ENCODE peak calls at places on chromosomes 1 and 21, in four cellular contexts. U is SK-N-SH, W is K562, V is HepG2. Y is an unnamed sample.

GRCh38 chr21:36429672-36430546 is 44.7 kb downstream of the CHAF1B start:
- DNase-seq in U (peak), W (peak), V (peak), Y (peak)

GRCh38 chr1:6688757-6689156 is 12.9 kb downstream of the DNAJC11 start:
- DNase-seq in U (no peak), W (no peak), V (no peak), Y (no peak)

GRCh38 chr1:65002508-65003315 is 36.4 kb upstream of the JAK1 start:
- DNase-seq in U (no peak), W (no peak), V (no peak), Y (peak)

GRCh38 chr1:241557551-241558193 is 25.5 kb downstream of the KMO start:
- DNase-seq in U (no peak), W (no peak), V (no peak), Y (no peak)

GRCh38 chr1:205395616-205396015 is 26.2 kb downstream of the LEMD1 start:
- DNase-seq in U (no peak), W (no peak), V (no peak), Y (no peak)

GRCh38 chr1:211326528-211327340 is at the start of gene TRAF5:
- DNase-seq in U (peak), W (peak), V (no peak), Y (no peak)

GRCh38 chr21:31988492-31989285 is 115.9 kb downstream of the HUNK start:
- DNase-seq in U (no peak), W (no peak), V (no peak), Y (no peak)

GRCh38 chr1:243287652-243288051 is 31.8 kb downstream of the SDCCAG8 start:
- DNase-seq in U (no peak), W (no peak), V (no peak), Y (no peak)

GRCh38 chr21:37375866-37376574 is 9.4 kb downstream of the DYRK1A start:
- DNase-seq in U (no peak), W (no peak), V (no peak), Y (no peak)

GRCh38 chr1:193069748-193070394 is 10.5 kb downstream of the RO60 start:
- DNase-seq in U (peak), W (peak), V (no peak), Y (no peak)

GRCh38 chr1:28848408-28848807 is 36.4 kb downstream of the OPRD1 start:
- DNase-seq in U (no peak), W (no peak), V (no peak), Y (no peak)

GRCh38 chr1:158930504-158930903 is 848 bp upstream of the PYHIN1 start:
- DNase-seq in U (no peak), W (no peak), V (no peak), Y (no peak)

GRCh38 chr1:96707023-96707422 is 14.6 kb upstream of the PTBP2 start:
- DNase-seq in U (no peak), W (no peak), V (no peak), Y (no peak)

GRCh38 chr1:229093546-229094336 is 177.2 kb upstream of the RAB4A start:
- DNase-seq in U (no peak), W (no peak), V (no peak), Y (peak)

GRCh38 chr1:66831529-66832239 is 30.6 kb upstream of the INSL5 start:
- DNase-seq in U (no peak), W (no peak), V (no peak), Y (no peak)

GRCh38 chr21:26918318-26919065 is 48.4 kb downstream of the ADAMTS5 start:
- DNase-seq in U (no peak), W (no peak), V (no peak), Y (no peak)

GRCh38 chr1:200892546-200892945 is 2.2 kb upstream of the INAVA start:
- DNase-seq in U (no peak), W (no peak), V (no peak), Y (no peak)

GRCh38 chr1:200890027-200890426 is 4.7 kb upstream of the INAVA start:
- DNase-seq in U (no peak), W (no peak), V (no peak), Y (no peak)

GRCh38 chr1:200891774-200892157 is 2.9 kb upstream of the INAVA start:
- DNase-seq in U (no peak), W (no peak), V (peak), Y (no peak)

GRCh38 chr1:200889571-200889970 is 5.1 kb upstream of the INAVA start:
- DNase-seq in U (no peak), W (no peak), V (no peak), Y (no peak)

DNA sequence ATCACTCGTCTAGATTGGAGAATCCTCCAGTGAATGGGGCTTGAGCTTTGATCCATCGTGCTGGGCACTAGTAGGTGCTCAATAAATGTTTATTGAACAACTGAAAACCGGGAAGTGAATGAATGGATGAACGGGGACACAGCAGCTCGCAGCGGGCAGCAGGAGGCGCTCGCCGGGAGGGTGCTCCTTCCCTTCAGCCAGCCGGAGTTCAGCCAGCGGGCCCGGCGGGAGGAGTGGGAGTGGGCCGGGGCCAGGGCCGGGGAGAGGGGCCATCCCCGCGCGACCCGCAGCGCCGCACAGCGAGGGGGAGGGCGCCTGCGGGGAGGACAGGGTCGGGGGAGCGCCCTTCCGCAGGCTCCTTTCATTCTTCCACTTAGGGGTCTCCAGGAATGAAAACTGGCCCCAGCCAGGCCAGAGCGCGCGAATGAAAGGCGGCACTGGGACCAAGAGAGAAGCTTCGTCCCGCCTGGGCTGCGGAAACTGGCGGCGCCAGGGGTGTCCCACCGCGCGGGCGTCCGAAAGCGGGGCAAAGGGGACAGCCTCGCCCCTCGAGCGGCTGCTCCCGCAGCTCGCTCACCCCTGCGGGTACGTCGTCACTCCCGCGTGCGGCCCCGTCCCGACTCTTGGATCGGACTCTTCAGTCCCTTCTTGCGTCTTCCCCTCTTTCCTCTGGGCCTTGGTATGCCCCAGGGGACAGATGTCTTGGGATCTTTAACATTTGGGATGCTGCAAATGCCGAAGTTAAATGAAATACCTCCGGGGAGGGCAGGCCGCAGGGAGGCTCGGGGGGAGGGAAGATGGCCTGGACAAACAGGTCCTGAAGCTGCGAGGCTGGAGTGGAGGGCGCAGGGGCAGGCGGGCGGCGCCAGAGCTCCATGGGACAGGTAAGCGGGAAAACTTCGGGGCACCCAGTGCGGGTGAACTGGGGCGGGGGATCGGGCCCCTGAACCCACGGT is 3.6 kb upstream of the INAVA start:
- DNase-seq in U (peak), W (no peak), V (peak), Y (peak)
- TF ChIP-seq ELF1 in U (no peak), W (no peak), V (peak), Y (no peak)

GRCh38 chr1:231629132-231629531 is 2.5 kb downstream of the DISC1 start:
- DNase-seq in U (no peak), W (no peak), V (no peak), Y (no peak)
- H3K4me3 ChIP-seq in U (no peak), W (no peak), V (no peak), Y (no peak)

DNA sequence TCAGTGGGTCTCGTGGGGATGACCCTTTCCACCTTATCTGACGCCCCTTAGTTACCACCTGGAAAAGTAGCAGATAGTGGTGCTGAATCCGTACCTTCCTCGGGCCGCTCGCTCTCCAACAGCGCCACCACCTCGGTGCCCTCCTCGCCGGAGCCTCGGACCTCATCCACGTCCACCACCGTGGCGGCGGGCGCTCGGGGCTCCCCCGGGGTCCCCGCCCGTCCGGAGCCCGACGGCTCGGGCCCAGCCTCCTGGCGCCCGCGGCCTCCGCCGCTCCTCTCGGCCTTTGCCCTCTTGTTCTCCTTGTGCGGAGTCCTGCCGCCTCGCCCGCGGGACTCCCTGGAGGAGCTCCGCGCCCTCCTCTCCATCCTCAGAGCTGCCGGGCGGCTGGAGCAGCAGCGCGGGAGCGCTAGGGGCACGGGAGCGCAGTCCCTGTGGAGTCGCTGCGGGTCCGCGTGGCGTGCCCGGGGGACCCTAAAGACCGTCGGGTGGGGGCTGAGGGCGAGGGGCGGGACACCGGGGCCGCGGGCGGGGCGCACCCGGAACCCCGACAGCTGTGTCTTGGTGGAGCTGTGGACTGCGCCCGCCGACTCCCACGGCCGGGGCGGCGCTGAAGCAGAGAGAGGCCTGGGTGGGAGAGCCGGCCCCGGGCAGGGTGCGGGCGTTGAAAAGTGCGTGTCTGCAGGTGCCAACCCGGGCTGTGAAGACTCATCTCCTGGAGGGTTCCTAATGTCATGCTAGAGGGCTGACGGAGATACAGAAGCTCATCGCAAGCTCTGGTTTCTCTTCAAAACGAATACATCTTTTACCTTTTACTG is at the start of gene NPHS2:
- DNase-seq in U (peak), W (no peak), V (no peak), Y (no peak)
- H2AFZ ChIP-seq in U (no peak), W (no peak), V (no peak), Y (no peak)

DNA sequence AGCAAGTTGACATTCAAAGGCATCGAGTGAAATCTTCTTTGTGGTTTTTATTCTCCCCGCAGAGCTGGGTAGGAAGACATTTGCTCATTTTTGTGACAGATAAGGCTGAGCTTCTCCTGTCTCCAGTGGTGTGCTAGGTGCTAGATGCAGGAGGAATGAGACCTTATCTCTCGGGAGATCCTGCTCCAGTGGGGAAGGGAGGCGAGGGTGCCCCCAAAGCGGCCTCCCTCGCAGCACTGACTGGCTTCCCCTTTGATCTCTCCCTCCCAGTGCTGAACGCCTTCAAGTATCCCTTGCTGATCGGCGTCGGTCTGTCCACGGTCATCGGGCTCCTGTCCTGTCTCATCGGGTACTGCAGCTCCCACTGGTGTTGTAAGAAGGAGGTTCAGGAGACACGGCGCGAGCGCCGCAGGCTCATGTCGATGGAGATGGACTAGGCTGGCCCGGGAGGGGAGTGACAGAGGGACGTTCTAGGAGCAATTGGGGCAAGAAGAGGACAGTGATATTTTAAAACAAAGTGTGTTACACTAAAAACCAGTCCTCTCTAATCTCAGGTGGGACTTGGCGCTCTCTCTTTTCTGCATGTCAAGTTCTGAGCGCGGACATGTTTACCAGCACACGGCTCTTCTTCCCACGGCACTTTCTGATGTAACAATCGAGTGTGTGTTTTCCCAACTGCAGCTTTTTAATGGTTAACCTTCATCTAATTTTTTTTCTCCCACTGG is 14.9 kb upstream of the CD101 start:
- DNase-seq in U (no peak), W (peak), V (no peak), Y (no peak)
- TF ChIP-seq ELF1 in U (no peak), W (no peak), V (no peak), Y (no peak)

DNA sequence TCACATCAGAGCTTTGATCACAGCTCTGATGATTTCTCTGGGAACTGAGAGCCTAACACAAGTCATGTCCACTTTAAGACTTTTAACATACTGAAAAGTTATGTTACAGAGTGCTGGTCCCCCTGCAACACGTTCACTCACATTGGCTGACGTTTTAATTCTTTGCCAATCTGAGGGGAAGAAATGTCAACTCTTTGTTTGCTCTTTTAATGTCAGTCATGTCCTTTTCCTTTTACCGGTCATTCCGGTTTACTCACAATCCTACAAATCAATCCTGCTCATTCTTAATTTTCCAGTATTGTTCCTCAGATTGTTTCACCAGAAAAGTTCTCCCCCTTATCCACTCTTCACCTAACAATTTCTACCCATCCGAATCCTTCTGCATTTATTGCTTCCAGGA is 953 bp upstream of the CD46 start:
- DNase-seq in U (no peak), W (no peak), V (no peak), Y (no peak)
- H3K4me3 ChIP-seq in U (peak), W (peak), V (peak), Y (peak)

GRCh38 chr1:160985723-160986122 is 31.1 kb upstream of the ITLN2 start:
- DNase-seq in U (no peak), W (no peak), V (no peak), Y (no peak)

GRCh38 chr1:160978510-160978927 is 23.9 kb upstream of the ITLN2 start:
- DNase-seq in U (no peak), W (no peak), V (peak), Y (no peak)

GRCh38 chr1:160987359-160988062 is 32.9 kb upstream of the ITLN2 start:
- DNase-seq in U (no peak), W (no peak), V (no peak), Y (no peak)

DNA sequence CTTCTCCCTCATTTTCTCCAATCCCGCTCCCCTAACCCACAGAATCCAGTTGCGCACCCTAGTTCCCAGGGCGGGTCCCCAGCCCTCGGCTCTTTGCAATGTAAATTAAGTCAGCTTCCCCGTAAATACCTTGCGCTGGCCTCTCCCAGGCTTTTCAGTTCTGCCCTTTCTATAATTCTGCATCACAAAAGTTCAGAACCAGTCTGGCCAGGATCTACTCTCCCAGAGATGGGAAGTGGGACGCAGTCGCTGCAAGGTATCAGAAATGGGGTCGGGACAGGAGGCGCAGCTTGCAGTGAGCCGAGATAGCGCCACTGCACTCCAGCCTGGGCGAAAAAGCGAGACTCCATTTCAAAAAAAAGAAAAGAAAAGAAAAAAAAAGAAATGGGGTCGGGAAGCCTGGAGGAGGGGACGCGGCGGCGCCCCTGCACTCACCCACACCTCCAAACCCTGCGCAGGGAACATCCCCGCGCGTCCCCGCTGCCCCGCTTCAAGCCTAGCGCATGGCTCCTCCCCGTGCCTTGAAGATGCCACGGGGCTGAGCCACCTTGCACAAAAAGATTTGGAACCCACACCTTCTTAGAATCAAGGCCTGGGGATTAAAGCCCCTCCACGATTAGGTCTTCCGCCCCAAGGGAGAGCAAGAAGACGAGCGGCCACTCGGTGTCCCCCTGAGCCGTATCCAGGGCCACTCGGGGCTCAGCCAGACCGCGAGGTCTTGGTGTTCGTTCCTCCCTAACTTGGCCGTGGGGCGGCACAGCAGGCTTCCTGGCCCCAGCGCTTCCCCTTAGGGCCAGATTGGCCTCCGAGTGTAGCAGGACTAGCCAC is 27.2 kb upstream of the ITLN2 start:
- DNase-seq in U (peak), W (no peak), V (no peak), Y (no peak)
- H2AFZ ChIP-seq in U (no peak), W (no peak), V (no peak), Y (no peak)

DNA sequence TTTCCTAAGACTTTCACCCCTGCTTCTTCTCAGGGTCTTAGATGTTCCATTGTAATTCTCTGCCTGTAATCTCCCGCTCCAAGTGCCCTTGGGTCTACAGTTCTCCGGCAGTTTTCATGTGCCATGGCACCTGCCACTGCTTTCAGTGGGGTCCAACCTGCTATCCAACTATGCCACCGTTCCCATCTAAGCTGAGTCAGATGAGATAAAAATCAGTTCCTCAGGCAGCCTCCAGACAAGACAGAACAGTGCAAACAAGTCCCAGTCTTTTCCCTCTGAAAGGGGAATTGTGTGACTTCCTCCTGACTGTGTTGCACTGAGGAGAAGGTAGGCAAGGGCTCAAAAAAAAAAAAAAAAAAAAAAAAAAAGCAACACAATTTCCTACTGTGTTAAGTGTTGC is 50.8 kb downstream of the EBNA1BP2 start:
- DNase-seq in U (no peak), W (no peak), V (no peak), Y (no peak)
- TF ChIP-seq ELF1 in U (no peak), W (no peak), V (no peak), Y (no peak)

GRCh38 chr1:82792151-82792550 is 991.4 kb downstream of the ADGRL2 start:
- DNase-seq in U (no peak), W (no peak), V (no peak), Y (no peak)

GRCh38 chr1:82788660-82789059 is 987.9 kb downstream of the ADGRL2 start:
- DNase-seq in U (no peak), W (no peak), V (no peak), Y (no peak)

GRCh38 chr1:82790556-82790955 is 989.8 kb downstream of the ADGRL2 start:
- DNase-seq in U (no peak), W (no peak), V (no peak), Y (no peak)

GRCh38 chr1:82783025-82783424 is 982.3 kb downstream of the ADGRL2 start:
- DNase-seq in U (no peak), W (no peak), V (no peak), Y (no peak)

DNA sequence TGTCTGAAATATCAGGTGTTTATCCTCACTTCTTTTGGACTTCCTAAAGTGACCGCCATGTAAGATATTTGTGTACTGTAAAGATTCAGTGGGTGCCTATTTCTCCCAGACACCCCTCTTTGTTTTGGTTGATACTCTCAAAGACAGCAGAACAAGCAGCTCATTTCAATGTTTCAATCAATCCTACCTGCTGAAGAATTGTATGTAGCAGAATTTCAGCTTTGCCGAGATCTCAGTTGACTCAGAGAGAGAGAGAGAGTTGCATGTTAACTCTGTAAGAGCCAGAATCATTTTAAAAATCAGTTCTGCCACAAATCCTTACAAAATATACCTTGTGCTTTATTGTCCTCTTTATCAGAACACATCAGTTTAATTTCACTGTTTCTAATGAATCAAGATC is 987.3 kb downstream of the ADGRL2 start:
- DNase-seq in U (no peak), W (no peak), V (no peak), Y (no peak)
- H3K4me3 ChIP-seq in U (no peak), W (no peak), V (no peak), Y (no peak)